ENCODE peak calls at places on chromosomes 3 and 15, in four cellular contexts. G is pancreas, X is HCT116, N is lower lobe of right lung. M is an unnamed sample.

GRCh38 chr3:180802837-180803236 is 109.6 kb upstream of the FXR1 start:
- DNase-seq in G (no peak), X (peak; percentile 3), N (no peak), M (no peak)

GRCh38 chr15:96341465-96342142 is 11.1 kb downstream of the NR2F2 start:
- DNase-seq in G (no peak), X (no peak), N (peak; percentile 39), M (no peak)

GRCh38 chr3:42165211-42165610 is 74.1 kb downstream of the TRAK1 start:
- DNase-seq in G (no peak), X (no peak), N (no peak), M (no peak)

GRCh38 chr3:141795719-141796435 is 32.7 kb downstream of the GRK7 start:
- DNase-seq in G (no peak), X (no peak), N (peak; percentile 86), M (no peak)

GRCh38 chr15:57327985-57328471 is 48.3 kb upstream of the CGNL1 start:
- DNase-seq in G (no peak), X (no peak), N (no peak), M (no peak)

GRCh38 chr3:76900571-76900970 is 139.3 kb upstream of the ROBO2 start:
- DNase-seq in G (no peak), X (no peak), N (no peak), M (no peak)

GRCh38 chr3:184688251-184688851 is 23.5 kb downstream of the MAGEF1 start:
- DNase-seq in G (no peak), X (no peak), N (no peak), M (no peak)

GRCh38 chr15:89068325-89068784 is 19.9 kb upstream of the ABHD2 start:
- DNase-seq in G (no peak), X (no peak), N (no peak), M (peak; percentile 78)

GRCh38 chr15:34248190-34248589 is 23.4 kb downstream of the EMC4 start:
- DNase-seq in G (no peak), X (no peak), N (no peak), M (no peak)

GRCh38 chr3:134527037-134527436 is 41.2 kb downstream of the CEP63 start:
- DNase-seq in G (no peak), X (no peak), N (no peak), M (no peak)

GRCh38 chr15:75070674-75071073 is 47.3 kb downstream of the PPCDC start:
- DNase-seq in G (no peak), X (no peak), N (no peak), M (no peak)

GRCh38 chr3:129398803-129399144 is 29.7 kb downstream of the EFCAB12 start:
- DNase-seq in G (no peak), X (no peak), N (no peak), M (no peak)

GRCh38 chr15:87498545-87498944 is 758.0 kb downstream of the NTRK3 start:
- DNase-seq in G (no peak), X (no peak), N (no peak), M (no peak)

GRCh38 chr3:12175137-12175593 is 16.5 kb upstream of the TIMP4 start:
- DNase-seq in G (no peak), X (no peak), N (no peak), M (no peak)

GRCh38 chr3:12165909-12166308 is 7.2 kb upstream of the TIMP4 start:
- DNase-seq in G (no peak), X (no peak), N (no peak), M (no peak)

GRCh38 chr3:12175844-12176453 is 17.2 kb upstream of the TIMP4 start:
- DNase-seq in G (peak; percentile 71), X (peak; percentile 28), N (peak; percentile 66), M (no peak)

DNA sequence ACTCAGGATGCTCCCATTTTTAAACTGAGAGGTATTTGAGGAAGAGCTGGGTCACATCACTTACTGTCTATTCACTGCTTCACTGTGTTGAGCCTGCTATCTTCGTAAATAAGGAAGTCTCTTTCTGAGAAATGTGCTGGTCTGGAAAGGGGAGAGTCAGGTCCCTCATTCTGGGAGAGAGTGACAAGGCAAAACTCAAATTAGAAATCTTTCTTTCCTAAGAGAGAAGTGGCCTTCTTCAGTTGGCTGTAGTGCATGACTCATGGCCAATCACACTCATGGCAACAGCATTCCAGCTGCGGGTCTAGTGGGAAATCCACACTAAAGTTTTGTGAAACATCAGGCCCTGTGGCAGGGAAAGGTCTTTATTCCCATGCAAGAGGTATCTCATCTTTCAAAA is 11.5 kb upstream of the TIMP4 start:
- DNase-seq in G (no peak), X (no peak), N (no peak), M (no peak)
- H3K27ac ChIP-seq in G (no peak overlapping the region), X (no peak overlapping the region), N (no peak overlapping the region), M (no peak overlapping the region)

GRCh38 chr3:116848402-116848801 is 138.8 kb downstream of the TUSC7 start:
- DNase-seq in G (no peak), X (no peak), N (no peak), M (no peak)
- H3K27ac ChIP-seq in G (no peak overlapping the region), X (no peak overlapping the region), N (no peak overlapping the region), M (no peak overlapping the region)

DNA sequence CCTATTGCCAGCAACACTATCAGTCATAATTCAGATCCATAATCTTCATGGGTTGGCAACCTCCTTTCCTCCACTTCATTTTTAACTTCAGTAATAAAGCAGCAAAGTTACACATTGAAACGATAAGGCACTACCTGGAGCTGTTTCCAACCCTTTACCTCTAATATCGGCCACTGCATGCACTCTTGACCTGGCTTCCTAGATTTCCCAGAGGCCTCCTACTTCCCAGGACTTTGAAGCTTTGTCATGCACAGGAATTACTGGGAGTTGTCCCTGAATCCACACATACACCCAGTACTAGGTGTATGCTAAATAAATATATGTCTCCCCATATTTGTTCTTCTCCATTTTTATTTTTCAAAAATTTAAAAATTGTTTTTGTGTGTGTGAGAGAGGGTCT is 126.1 kb downstream of the PLD1 start:
- DNase-seq in G (no peak), X (no peak), N (no peak), M (no peak)
- H3K27ac ChIP-seq in G (no peak overlapping the region), X (no peak overlapping the region), N (no peak overlapping the region), M (no peak overlapping the region)

GRCh38 chr15:67133738-67134576 is 68.6 kb downstream of the SMAD3 start:
- DNase-seq in G (no peak), X (no peak), N (no peak), M (no peak)
- H3K27ac ChIP-seq in G (peak overlapping the region; percentile 35), X (no peak overlapping the region), N (peak overlapping the region; percentile 79), M (peak overlapping the region; percentile 62)

GRCh38 chr3:118792191-118792590 is 242.5 kb downstream of the IGSF11 start:
- DNase-seq in G (no peak), X (no peak), N (no peak), M (no peak)
- H3K27ac ChIP-seq in G (no peak overlapping the region), X (no peak overlapping the region), N (no peak overlapping the region), M (no peak overlapping the region)

GRCh38 chr15:36558921-36559320 is 20.5 kb upstream of the CDIN1 start:
- DNase-seq in G (no peak), X (no peak), N (no peak), M (no peak)
- H3K27ac ChIP-seq in G (no peak overlapping the region), X (no peak overlapping the region), N (no peak overlapping the region), M (no peak overlapping the region)

M was measured in epithelial cell of prostate.